ENCODE peak calls at places on chromosome 11, in four cellular contexts. Q is epithelial cell of proximal tubule, N is mesothelial cell of epicardium, G is nephron progenitor cell. J is an unnamed sample.

GRCh38 chr11:121522043-121522941 is 69.5 kb upstream of the SORL1-AS1 start:
- DNase-seq in Q (no peak), N (no peak), G (no peak), J (no peak)

GRCh38 chr11:64862914-64863313 is 15.5 kb downstream of the EHD1 start:
- DNase-seq in Q (no peak), N (no peak), G (no peak), J (no peak)

GRCh38 chr11:72807021-72807693 is 7.1 kb upstream of the ATG16L2 start:
- DNase-seq in Q (no peak), N (no peak), G (no peak), J (no peak)

GRCh38 chr11:106216281-106216680 is 138.8 kb downstream of the AASDHPPT start:
- DNase-seq in Q (no peak), N (no peak), G (no peak), J (no peak)

GRCh38 chr11:34685864-34686263 is 65.0 kb downstream of the EHF start:
- DNase-seq in Q (no peak), N (no peak), G (no peak), J (no peak)

GRCh38 chr11:64065141-64065465 is 29.4 kb downstream of the FLRT1 start:
- DNase-seq in Q (no peak), N (no peak), G (no peak), J (no peak)

GRCh38 chr11:23688835-23689234 is 808.0 kb upstream of the LUZP2 start:
- DNase-seq in Q (no peak), N (no peak), G (no peak), J (no peak)

GRCh38 chr11:2300936-2301630 is 635 bp downstream of the C11orf21 start:
- DNase-seq in Q (no peak), N (no peak), G (no peak), J (no peak)

GRCh38 chr11:80024119-80024518 is 583.3 kb upstream of the TENM4 start:
- DNase-seq in Q (no peak), N (no peak), G (no peak), J (no peak)

DNA sequence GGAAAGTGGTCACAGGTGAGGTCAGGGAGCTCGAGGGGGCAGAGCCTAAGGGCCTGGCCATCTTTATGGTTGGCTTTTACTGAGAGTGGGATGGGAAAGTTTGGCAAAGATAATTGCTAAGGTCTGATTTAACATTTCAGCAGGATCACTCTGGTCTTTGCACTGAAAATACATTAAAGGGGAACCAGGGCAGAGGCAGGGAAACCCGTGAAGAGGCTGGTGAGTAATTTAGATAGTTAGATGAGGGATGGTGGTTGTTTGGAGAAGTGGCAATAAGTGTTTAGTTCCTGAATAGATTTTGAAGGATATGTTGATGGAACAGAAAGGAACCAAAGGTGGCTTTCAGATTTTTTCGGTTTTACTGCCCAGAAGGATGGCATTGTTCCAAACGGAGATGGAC is 50.8 kb downstream of the SCN3B start:
- DNase-seq in Q (no peak), N (no peak), G (no peak), J (no peak)
- TF ChIP-seq CTCF in Q (no peak), N (no peak), G (no peak), J (no peak)

DNA sequence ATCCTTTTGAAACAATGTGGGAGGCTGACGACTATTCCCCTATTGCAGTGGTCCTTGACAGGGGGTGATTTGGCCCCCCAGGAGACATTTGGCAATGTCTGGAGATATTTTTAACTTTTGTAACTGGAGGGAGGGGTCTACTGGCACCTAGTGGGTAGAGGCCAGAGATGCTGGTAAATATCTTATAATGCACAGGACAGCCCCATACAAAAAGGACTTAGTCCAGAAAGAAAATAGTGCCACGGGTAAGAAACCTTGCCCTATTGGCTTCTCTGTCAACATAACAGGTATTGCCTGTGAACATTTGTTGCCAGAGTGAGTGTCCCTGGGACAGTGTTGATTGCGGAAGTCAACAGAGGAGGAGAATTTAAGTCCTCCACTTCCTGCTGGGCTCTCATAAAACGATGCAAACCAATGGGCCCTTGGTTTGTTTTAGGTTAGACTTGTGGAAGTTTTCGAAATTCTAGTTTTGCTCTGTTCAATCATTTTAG is 101.6 kb downstream of the MAML2 start:
- DNase-seq in Q (no peak), N (no peak), G (no peak), J (no peak)
- TF ChIP-seq CTCF in Q (peak), N (no peak), G (no peak), J (peak)

GRCh38 chr11:88292156-88292844 is 45.2 kb downstream of the CTSC start:
- DNase-seq in Q (peak), N (no peak), G (no peak), J (no peak)
- TF ChIP-seq CTCF in Q (peak), N (no peak), G (no peak), J (no peak)

GRCh38 chr11:82174610-82175009 is 559.1 kb downstream of the FAM181B start:
- DNase-seq in Q (no peak), N (no peak), G (no peak), J (no peak)
- TF ChIP-seq CTCF in Q (peak), N (peak), G (peak), J (no peak)

DNA sequence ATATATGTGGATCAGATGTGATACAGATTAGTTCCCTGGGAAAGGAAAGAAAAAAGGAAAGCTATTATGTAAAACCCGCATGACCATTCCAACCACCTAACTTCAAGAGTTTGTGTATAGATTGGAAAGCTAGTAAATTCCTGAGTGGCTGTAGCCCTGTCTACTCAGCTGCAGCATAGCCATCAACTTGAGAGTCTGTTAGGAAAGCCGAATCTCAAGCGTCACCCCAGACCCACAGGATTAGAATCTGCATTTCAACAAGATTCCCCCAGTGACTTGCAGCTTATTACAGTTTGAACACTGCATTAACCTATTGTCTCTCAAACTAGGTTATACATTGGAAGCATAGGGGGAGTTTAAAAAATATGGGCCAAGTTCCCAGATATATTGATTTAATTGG is 921.7 kb downstream of the LRRC4C start:
- DNase-seq in Q (no peak), N (no peak), G (no peak), J (no peak)
- TF ChIP-seq CTCF in Q (no peak), N (no peak), G (no peak), J (no peak)

J was measured in AG09309.